ENCODE peak calls at places on chromosomes 5 and 9, in ten cellular contexts. W is HepG2; I is A549; P is colonic mucosa; S is CD8-positive, alpha-beta memory T cell; M is lung; R is left lung; T is fibroblast of lung; G is GM23248; K is HAP-1. X is an unnamed sample.

GRCh38 chr5:1438871-1439270 is 6.4 kb downstream of the SLC6A3 start:
- DNase-seq in M (no peak), T (no peak), P (no peak), W (no peak), S (no peak), R (peak; percentile 19), I (no peak), G (no peak), K (no peak), X (no peak)

GRCh38 chr9:91515074-91515687 is 91.5 kb upstream of the NFIL3 start:
- DNase-seq in W (no peak), T (peak; percentile 82), G (peak; percentile 97), I (no peak), P (no peak), M (no peak), S (no peak), K (no peak), R (no peak), X (no peak)

GRCh38 chr5:74685979-74686631 is 1.1 kb downstream of the HEXB start:
- DNase-seq in M (no peak), W (no peak), R (peak; percentile 41), S (no peak), K (no peak), T (peak; percentile 69), G (peak; percentile 61), I (no peak), P (peak; percentile 32), X (no peak)

GRCh38 chr5:169178754-169179153 is 122.2 kb downstream of the SLIT3 start:
- DNase-seq in W (no peak), K (no peak), G (no peak), R (no peak), T (no peak), M (no peak), I (no peak), P (no peak), S (no peak), X (no peak)

GRCh38 chr9:27528278-27528885 is 1.2 kb downstream of the MOB3B start:
- DNase-seq in S (peak; percentile 34), P (peak; percentile 92), W (no peak), I (no peak), T (peak; percentile 59), R (peak; percentile 88), K (peak; percentile 89), M (peak; percentile 74), G (peak; percentile 62), X (peak; percentile 10)

GRCh38 chr5:14946813-14947640 is 75.4 kb upstream of the ANKH start:
- DNase-seq in K (no peak), R (no peak), S (no peak), P (peak; percentile 55), I (peak; percentile 18), G (peak; percentile 63), T (peak; percentile 14), W (peak; percentile 41), M (no peak), X (no peak)

GRCh38 chr5:53560028-53560427 is 411 bp upstream of the NDUFS4 start:
- DNase-seq in T (no peak), S (no peak), M (no peak), R (no peak), K (no peak), W (no peak), P (no peak), G (no peak), I (peak; percentile 4), X (no peak)

GRCh38 chr5:73365301-73365853 is 83.2 kb downstream of the FOXD1 start:
- DNase-seq in R (no peak), W (no peak), T (peak; percentile 92), P (no peak), K (no peak), G (peak; percentile 93), S (no peak), I (peak; percentile 25), M (no peak), X (no peak)

GRCh38 chr9:2567922-2568321 is 53.7 kb upstream of the VLDLR start:
- DNase-seq in W (no peak), M (no peak), S (no peak), P (peak; percentile 32), K (no peak), I (no peak), T (no peak), R (no peak), G (peak; percentile 47), X (no peak)

GRCh38 chr5:150523472-150524350 is 15.8 kb downstream of the NDST1 start:
- DNase-seq in W (peak; percentile 73), M (no peak), I (peak; percentile 75), K (peak; percentile 57), P (peak; percentile 59), S (no peak), G (peak; percentile 78), R (no peak), T (peak; percentile 87), X (no peak)

GRCh38 chr5:150521522-150521817 is 13.5 kb downstream of the NDST1 start:
- DNase-seq in K (no peak), P (no peak), S (no peak), W (no peak), I (no peak), M (no peak), G (no peak), R (no peak), T (no peak), X (no peak)

GRCh38 chr5:150521939-150522503 is 14.1 kb downstream of the NDST1 start:
- DNase-seq in I (no peak), M (no peak), W (no peak), P (no peak), K (no peak), G (no peak), R (no peak), S (no peak), T (no peak), X (no peak)

GRCh38 chr5:150520747-150521521 is 13.0 kb downstream of the NDST1 start:
- DNase-seq in G (no peak), S (no peak), M (no peak), I (no peak), T (no peak), P (no peak), R (no peak), W (no peak), K (no peak), X (no peak)

DNA sequence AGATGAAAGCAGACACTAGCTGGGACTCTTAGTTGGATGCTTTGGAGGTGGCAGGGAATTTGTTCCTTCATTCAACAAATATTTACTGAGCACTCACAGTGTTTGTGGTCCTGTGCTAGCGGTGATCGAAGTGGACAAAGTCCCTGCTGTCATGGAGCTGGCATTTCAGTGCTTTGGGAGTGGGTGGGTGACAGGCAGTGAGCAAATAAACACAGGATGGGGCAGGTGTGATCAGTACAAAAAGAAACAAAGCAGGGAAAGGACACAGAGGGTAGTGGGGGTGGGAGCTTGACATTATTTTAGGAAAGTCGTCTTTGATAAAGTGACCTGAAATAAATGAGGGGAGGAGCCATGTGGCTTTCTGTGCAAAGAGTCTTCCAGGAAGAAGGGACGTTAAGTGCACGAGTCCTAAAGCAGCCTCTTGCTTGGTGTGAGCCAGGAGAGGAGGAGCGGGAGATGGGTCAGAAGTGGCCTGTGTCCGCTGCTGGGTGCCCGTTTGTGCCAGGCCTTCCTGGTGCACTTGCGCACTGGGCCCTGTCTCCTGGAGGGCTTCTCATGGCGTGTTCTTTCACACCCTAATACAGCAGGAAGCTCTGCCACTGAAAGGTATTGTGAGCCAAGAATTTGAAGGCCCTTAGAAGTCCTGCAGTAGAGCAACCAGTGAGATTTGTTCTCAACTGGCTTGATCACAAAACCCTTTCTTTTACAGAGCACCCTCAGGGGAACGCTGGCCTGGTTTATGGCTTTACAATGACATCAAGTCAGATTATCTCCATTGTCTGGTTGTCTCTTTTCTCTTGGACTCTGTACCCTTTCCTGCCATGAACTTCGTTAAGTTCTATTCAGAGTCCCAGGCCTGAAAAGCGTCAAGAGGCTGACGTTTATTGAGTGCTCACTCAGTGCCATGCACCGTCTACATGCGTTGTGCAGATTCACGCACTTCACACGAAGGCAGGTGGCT is 14.9 kb downstream of the NDST1 start:
- DNase-seq in S (no peak), T (no peak), W (peak; percentile 98), M (peak; percentile 64), I (no peak), K (peak; percentile 83), G (no peak), R (peak; percentile 57), P (peak; percentile 62), X (no peak)
- H3K4me1 ChIP-seq in S (no peaks in the 10 kb centered on the region), T (peaks cover 17% of the 10 kb centered on the region), W (peaks cover 86% of the 10 kb centered on the region), M (peaks cover 43% of the 10 kb centered on the region), I (peaks cover 68% of the 10 kb centered on the region), K (peaks cover 29% of the 10 kb centered on the region), G (peaks cover 43% of the 10 kb centered on the region), R (peaks cover 23% of the 10 kb centered on the region), P (peaks cover 12% of the 10 kb centered on the region), X (no peaks in the 10 kb centered on the region)

GRCh38 chr5:35213608-35214007 is 16.7 kb downstream of the PRLR start:
- DNase-seq in R (no peak), W (no peak), S (no peak), I (no peak), K (no peak), M (no peak), T (no peak), P (no peak), G (peak; percentile 29), X (no peak)
- H3K4me3 ChIP-seq in R (no peak overlapping the region), W (no peak overlapping the region), S (no peak overlapping the region), I (no peak overlapping the region), K (no peak overlapping the region), M (no peak overlapping the region), T (no peak overlapping the region), P (no peak overlapping the region), G (no peak overlapping the region), X (no peak overlapping the region)

GRCh38 chr9:133887540-133888047 is 104.5 kb downstream of the VAV2 start:
- DNase-seq in G (no peak), K (no peak), R (no peak), W (no peak), M (no peak), S (no peak), I (no peak), P (no peak), T (no peak), X (no peak)
- H3K4me1 ChIP-seq in G (no peaks in the 10 kb centered on the region), K (peaks cover 11% of the 10 kb centered on the region), R (no peaks in the 10 kb centered on the region), W (peaks cover 92% of the 10 kb centered on the region), M (no peaks in the 10 kb centered on the region), S (no peaks in the 10 kb centered on the region), I (peaks cover 40% of the 10 kb centered on the region), P (no peaks in the 10 kb centered on the region), T (peaks cover 6% of the 10 kb centered on the region), X (no peaks in the 10 kb centered on the region)

GRCh38 chr9:130634801-130635200 is 29.6 kb upstream of the PRDM12 start:
- DNase-seq in S (no peak), W (no peak), R (no peak), I (no peak), M (no peak), K (no peak), P (no peak), G (no peak), T (no peak), X (no peak)

GRCh38 chr9:130635306-130635705 is 29.1 kb upstream of the PRDM12 start:
- DNase-seq in W (no peak), I (no peak), K (no peak), S (no peak), R (no peak), G (no peak), M (no peak), T (no peak), P (no peak), X (no peak)

GRCh38 chr9:130634191-130634768 is 30.1 kb upstream of the PRDM12 start:
- DNase-seq in R (no peak), I (no peak), M (no peak), G (no peak), P (no peak), K (no peak), W (no peak), S (no peak), T (no peak), X (no peak)

GRCh38 chr9:130636648-130637020 is 27.8 kb upstream of the PRDM12 start:
- DNase-seq in I (no peak), R (no peak), G (no peak), S (no peak), T (no peak), M (no peak), P (no peak), W (no peak), K (no peak), X (no peak)

GRCh38 chr9:130635721-130636647 is 28.4 kb upstream of the PRDM12 start:
- DNase-seq in T (no peak), S (no peak), P (no peak), W (no peak), G (no peak), I (no peak), R (no peak), K (no peak), M (no peak), X (no peak)
- H3K4me3 ChIP-seq in T (no peak overlapping the region), S (no peak overlapping the region), P (no peak overlapping the region), W (no peak overlapping the region), G (no peak overlapping the region), I (no peak overlapping the region), R (no peak overlapping the region), K (no peak overlapping the region), M (no peak overlapping the region), X (no peak overlapping the region)